ENCODE peak calls at places on chromosome 14, in ten cellular contexts. F, J, H, U, T, X, Q, A, P and Y are unnamed samples.

GRCh38 chr14:95502381-95502950 is 14.0 kb downstream of the SYNE3 start:
- DNase-seq in F (no peak), J (no peak), H (no peak), U (no peak), T (no peak), X (no peak), Q (no peak), A (no peak), P (peak), Y (no peak)

GRCh38 chr14:94907626-94908261 is 137.8 kb upstream of the GSC start:
- DNase-seq in F (no peak), J (no peak), H (no peak), U (no peak), T (no peak), X (no peak), Q (peak), A (no peak), P (no peak), Y (no peak)

GRCh38 chr14:23089498-23090253 is 5.3 kb downstream of the ACIN1 start:
- DNase-seq in F (no peak), J (no peak), H (no peak), U (no peak), T (no peak), X (no peak), Q (no peak), A (no peak), P (peak), Y (no peak)

GRCh38 chr14:70188608-70189540 is at the start of gene SLC8A3:
- DNase-seq in F (peak), J (no peak), H (peak), U (peak), T (no peak), X (peak), Q (peak), A (no peak), P (peak), Y (no peak)

GRCh38 chr14:99702115-99702514 is 18.0 kb downstream of the CYP46A1 start:
- DNase-seq in F (no peak), J (no peak), H (no peak), U (no peak), T (no peak), X (no peak), Q (no peak), A (no peak), P (no peak), Y (no peak)

GRCh38 chr14:34331728-34332623 is 130.1 kb downstream of the SPTSSA start:
- DNase-seq in F (peak), J (peak), H (peak), U (peak), T (peak), X (peak), Q (peak), A (peak), P (no peak), Y (peak)

GRCh38 chr14:100882026-100882967 is 21.2 kb downstream of the RTL1 start:
- DNase-seq in F (no peak), J (no peak), H (no peak), U (no peak), T (no peak), X (no peak), Q (no peak), A (no peak), P (peak), Y (no peak)

GRCh38 chr14:73058923-73059311 is 583 bp downstream of the RBM25 start:
- DNase-seq in F (peak), J (no peak), H (peak), U (no peak), T (peak), X (no peak), Q (peak), A (peak), P (peak), Y (no peak)

GRCh38 chr14:68608235-68608962 is 184.5 kb downstream of the ZFP36L1 start:
- DNase-seq in F (no peak), J (no peak), H (no peak), U (no peak), T (peak), X (no peak), Q (no peak), A (no peak), P (no peak), Y (peak)